ENCODE peak calls at places on chromosomes 7 and 10, in four cellular contexts. J, E, F and H are unnamed samples.

GRCh38 chr7:101874028-101874427 is 56.6 kb downstream of the CUX1 start:
- DNase-seq in J (no peak), E (no peak), F (no peak), H (no peak)

GRCh38 chr10:130045091-130045652 is 65.5 kb downstream of the C10orf143 start:
- DNase-seq in J (no peak), E (no peak), F (peak), H (peak)

GRCh38 chr10:78991187-78991586 is 77.6 kb upstream of the ZMIZ1 start:
- DNase-seq in J (no peak), E (no peak), F (no peak), H (no peak)

GRCh38 chr10:59361659-59362183 is 628 bp downstream of the FAM13C start:
- DNase-seq in J (no peak), E (no peak), F (no peak), H (peak)

GRCh38 chr7:45082031-45082830 is 6.5 kb downstream of the NACAD start:
- DNase-seq in J (no peak), E (no peak), F (no peak), H (no peak)

GRCh38 chr7:25228386-25228785 is at the start of gene NPVF:
- DNase-seq in J (no peak), E (no peak), F (no peak), H (no peak)

GRCh38 chr10:44035474-44036197 is 349.3 kb downstream of the CXCL12 start:
- DNase-seq in J (peak), E (no peak), F (no peak), H (no peak)

GRCh38 chr7:2710901-2711551 is 23.0 kb downstream of the AMZ1 start:
- DNase-seq in J (peak), E (no peak), F (no peak), H (no peak)

GRCh38 chr10:111118758-111119157 is 41.9 kb downstream of the ADRA2A start:
- DNase-seq in J (no peak), E (no peak), F (no peak), H (no peak)

GRCh38 chr10:126191192-126191591 is 197.1 kb downstream of the ADAM12 start:
- DNase-seq in J (no peak), E (no peak), F (no peak), H (no peak)

GRCh38 chr10:101310528-101311439 is 43.2 kb upstream of the BTRC start:
- DNase-seq in J (no peak), E (no peak), F (peak), H (no peak)

GRCh38 chr7:87310790-87311419 is 34.6 kb upstream of the CROT start:
- DNase-seq in J (no peak), E (no peak), F (no peak), H (no peak)

GRCh38 chr7:148242271-148242801 is 348.2 kb upstream of the C7orf33 start:
- DNase-seq in J (peak), E (no peak), F (peak), H (peak)

GRCh38 chr10:112379635-112380296 is 5.8 kb downstream of the ACSL5 start:
- DNase-seq in J (no peak), E (no peak), F (no peak), H (no peak)

GRCh38 chr7:16646427-16647081 is 573 bp downstream of the BZW2 start:
- DNase-seq in J (peak), E (no peak), F (peak), H (peak)